ENCODE peak calls at places on chromosomes 2 and 18, in eight cellular contexts. M is Right ventricle myocardium inferior, Y is GM23248, R is hypothalamus, L is activated B cell treated with CpG ODN at 0.5 μM for 24 hours, B is NCI-H1092 treated with DMSO at 0.1 percent for 48 hours, S is NCI-H524, C is left kidney. Q is an unnamed sample.

GRCh38 chr2:125312342-125312741 is 1287.3 kb downstream of the CNTNAP5 start:
- DNase-seq in L (no peak), B (no peak), R (no peak), C (no peak), S (no peak), M (no peak), Y (no peak), Q (no peak)

GRCh38 chr2:32772623-32773221 is 144.9 kb downstream of the TTC27 start:
- DNase-seq in L (no peak), S (peak), B (peak), C (peak), Y (peak), M (no peak), R (peak), Q (no peak)

GRCh38 chr2:237603718-237604362 is 13.3 kb upstream of the RAB17 start:
- DNase-seq in M (no peak), B (no peak), Y (peak), R (peak), S (no peak), C (peak), L (peak), Q (no peak)

GRCh38 chr2:216578325-216578724 is 54.9 kb upstream of the IGFBP2 start:
- DNase-seq in R (no peak), C (no peak), M (no peak), B (no peak), Y (peak), L (no peak), S (no peak), Q (no peak)

GRCh38 chr2:152718909-152719645 is 657 bp downstream of the ARL6IP6 start:
- DNase-seq in Y (peak), M (peak), C (peak), R (no peak), B (peak), S (peak), L (no peak), Q (no peak)

GRCh38 chr2:41853427-41854191 is 194.2 kb upstream of the PKDCC start:
- DNase-seq in M (no peak), S (peak), C (peak), Y (peak), B (peak), L (no peak), R (peak), Q (peak)

GRCh38 chr18:68449292-68449691 is 265.6 kb downstream of the TMX3 start:
- DNase-seq in R (no peak), B (no peak), Y (peak), M (no peak), S (no peak), L (no peak), C (no peak), Q (no peak)

GRCh38 chr2:160973991-160974390 is 186.2 kb upstream of the TANK start:
- DNase-seq in L (no peak), S (no peak), C (no peak), B (no peak), R (no peak), M (no peak), Y (no peak), Q (no peak)

GRCh38 chr2:55459741-55460274 is 40.2 kb upstream of the CCDC88A start:
- DNase-seq in B (no peak), Y (no peak), M (no peak), C (peak), R (no peak), S (no peak), L (no peak), Q (no peak)

GRCh38 chr2:209609531-209609930 is 162.1 kb upstream of the UNC80 start:
- DNase-seq in R (no peak), S (no peak), M (no peak), B (no peak), Y (no peak), L (no peak), C (no peak), Q (no peak)

GRCh38 chr2:213285404-213285803 is 1.1 kb downstream of the SPAG16 start:
- DNase-seq in L (no peak), S (no peak), C (no peak), R (no peak), M (no peak), B (no peak), Y (no peak), Q (no peak)

GRCh38 chr2:20208487-20208882 is 16.4 kb downstream of the SDC1 start:
- DNase-seq in B (no peak), S (peak), M (peak), L (no peak), Y (no peak), R (no peak), C (no peak), Q (no peak)

GRCh38 chr2:23595601-23596251 is 210.7 kb downstream of the KLHL29 start:
- DNase-seq in L (no peak), M (no peak), B (peak), Y (peak), R (no peak), S (peak), C (peak), Q (no peak)

GRCh38 chr2:127573771-127574170 is 38.3 kb downstream of the MYO7B start:
- DNase-seq in M (no peak), Y (no peak), C (no peak), L (no peak), S (no peak), R (no peak), B (no peak), Q (no peak)

GRCh38 chr2:64311948-64312621 is 141.9 kb upstream of the LGALSL start:
- DNase-seq in B (peak), C (peak), M (peak), L (no peak), Y (peak), S (peak), R (peak), Q (peak)

GRCh38 chr18:78900938-78901909 is 78.4 kb upstream of the SALL3 start:
- DNase-seq in B (no peak), L (no peak), M (no peak), C (no peak), S (no peak), R (no peak), Y (no peak), Q (no peak)

GRCh38 chr2:220961461-220961860 is 610.6 kb downstream of the EPHA4 start:
- DNase-seq in C (no peak), L (no peak), M (no peak), R (no peak), Y (peak), B (no peak), S (no peak), Q (no peak)

GRCh38 chr2:142872900-142873724 is 4.4 kb upstream of the KYNU start:
- DNase-seq in S (no peak), C (no peak), R (no peak), M (no peak), Y (peak), L (no peak), B (no peak), Q (no peak)

GRCh38 chr2:39994151-39994550 is 215.1 kb upstream of the THUMPD2 start:
- DNase-seq in M (no peak), S (no peak), R (no peak), B (no peak), C (no peak), Y (peak), L (no peak), Q (no peak)

GRCh38 chr2:13638181-13638580 is 921.4 kb downstream of the TRIB2 start:
- DNase-seq in L (no peak), Y (peak), S (no peak), M (no peak), B (no peak), R (no peak), C (no peak), Q (no peak)

GRCh38 chr2:86556508-86556907 is 6.7 kb downstream of the CHMP3 start:
- DNase-seq in M (no peak), B (no peak), R (no peak), S (no peak), L (no peak), C (peak), Y (no peak), Q (no peak)

GRCh38 chr2:85448840-85449588 is 30.5 kb downstream of the SH2D6 start:
- DNase-seq in M (no peak), B (no peak), Y (no peak), R (no peak), L (no peak), C (no peak), S (peak), Q (no peak)

GRCh38 chr2:15223887-15224286 is 337.2 kb downstream of the NBAS start:
- DNase-seq in L (no peak), C (peak), Y (peak), M (no peak), B (no peak), S (no peak), R (no peak), Q (no peak)

GRCh38 chr18:10003281-10003680 is 89.5 kb downstream of the VAPA start:
- DNase-seq in B (no peak), R (no peak), L (no peak), C (no peak), Y (no peak), M (no peak), S (no peak), Q (no peak)

GRCh38 chr2:47288864-47289263 is 114.1 kb upstream of the MSH2 start:
- DNase-seq in Y (peak), B (no peak), L (no peak), R (no peak), S (peak), M (no peak), C (no peak), Q (no peak)

GRCh38 chr18:48878471-48878870 is 72.3 kb downstream of the SMAD7 start:
- DNase-seq in S (no peak), Y (no peak), B (no peak), M (no peak), C (no peak), R (no peak), L (no peak), Q (no peak)

GRCh38 chr2:230319211-230319862 is 7.7 kb upstream of the SP140L start:
- DNase-seq in S (no peak), R (no peak), B (no peak), L (no peak), Y (no peak), M (no peak), C (no peak), Q (no peak)